ENCODE peak calls at places on chromosome 6, in five cellular contexts. One of them, this sample, is unnamed.

GRCh38 chr6:104829183-104829958 is 30.3 kb downstream of the HACE1 start:
- DNase-seq in GM23338: no peak
- DNase-seq in A549: no peak
- DNase-seq in HepG2: no peak
- DNase-seq in GM12878: no peak
- DNase-seq in this sample: no peak

GRCh38 chr6:25173951-25174474 is 105.2 kb upstream of the CARMIL1 start:
- DNase-seq in GM23338: no peak
- DNase-seq in A549: peak
- DNase-seq in HepG2: peak
- DNase-seq in GM12878: no peak
- DNase-seq in this sample: no peak

GRCh38 chr6:5379647-5380242 is 118.4 kb downstream of the FARS2 start:
- DNase-seq in GM23338: peak
- DNase-seq in A549: peak
- DNase-seq in HepG2: peak
- DNase-seq in GM12878: peak
- DNase-seq in this sample: peak

GRCh38 chr6:122799916-122800701 is 11.1 kb downstream of the SMPDL3A start:
- DNase-seq in GM23338: no peak
- DNase-seq in A549: no peak
- DNase-seq in HepG2: no peak
- DNase-seq in GM12878: no peak
- DNase-seq in this sample: no peak

GRCh38 chr6:100657678-100658330 is 193.1 kb upstream of the SIM1 start:
- DNase-seq in GM23338: no peak
- DNase-seq in A549: no peak
- DNase-seq in HepG2: no peak
- DNase-seq in GM12878: no peak
- DNase-seq in this sample: no peak

GRCh38 chr6:134948708-134949107 is 1.2 kb downstream of the ALDH8A1 start:
- DNase-seq in GM23338: no peak
- DNase-seq in A549: no peak
- DNase-seq in HepG2: no peak
- DNase-seq in GM12878: no peak
- DNase-seq in this sample: no peak

GRCh38 chr6:35181933-35182612 is 31.7 kb upstream of the SCUBE3 start:
- DNase-seq in GM23338: peak
- DNase-seq in A549: peak
- DNase-seq in HepG2: no peak
- DNase-seq in GM12878: no peak
- DNase-seq in this sample: no peak

GRCh38 chr6:7468382-7469081 is 72.9 kb upstream of the DSP start:
- DNase-seq in GM23338: no peak
- DNase-seq in A549: peak
- DNase-seq in HepG2: no peak
- DNase-seq in GM12878: no peak
- DNase-seq in this sample: peak

GRCh38 chr6:50305660-50306059 is 255.9 kb upstream of the DEFB112 start:
- DNase-seq in GM23338: no peak
- DNase-seq in A549: no peak
- DNase-seq in HepG2: peak
- DNase-seq in GM12878: no peak
- DNase-seq in this sample: no peak

GRCh38 chr6:131258010-131258652 is 122.9 kb downstream of the AKAP7 start:
- DNase-seq in GM23338: no peak
- DNase-seq in A549: no peak
- DNase-seq in HepG2: no peak
- DNase-seq in GM12878: no peak
- DNase-seq in this sample: no peak

GRCh38 chr6:131255911-131256310 is 120.6 kb downstream of the AKAP7 start:
- DNase-seq in GM23338: no peak
- DNase-seq in A549: no peak
- DNase-seq in HepG2: no peak
- DNase-seq in GM12878: no peak
- DNase-seq in this sample: no peak

GRCh38 chr6:131257104-131257503 is 121.8 kb downstream of the AKAP7 start:
- DNase-seq in GM23338: no peak
- DNase-seq in A549: no peak
- DNase-seq in HepG2: no peak
- DNase-seq in GM12878: no peak
- DNase-seq in this sample: no peak

GRCh38 chr6:131262060-131262459 is 126.8 kb downstream of the AKAP7 start:
- DNase-seq in GM23338: no peak
- DNase-seq in A549: no peak
- DNase-seq in HepG2: peak
- DNase-seq in GM12878: no peak
- DNase-seq in this sample: no peak

GRCh38 chr6:131258816-131259476 is 123.7 kb downstream of the AKAP7 start:
- DNase-seq in GM23338: no peak
- DNase-seq in A549: no peak
- DNase-seq in HepG2: no peak
- DNase-seq in GM12878: no peak
- DNase-seq in this sample: no peak
- TF ChIP-seq JUNB in GM23338: no peak
- TF ChIP-seq JUNB in A549: no peak
- TF ChIP-seq JUNB in HepG2: no peak
- TF ChIP-seq JUNB in GM12878: no peak
- TF ChIP-seq JUNB in this sample: no peak

GRCh38 chr6:147621280-147621679 is 112.8 kb downstream of the SAMD5 start:
- DNase-seq in GM23338: no peak
- DNase-seq in A549: no peak
- DNase-seq in HepG2: peak
- DNase-seq in GM12878: no peak
- DNase-seq in this sample: no peak
- TF ChIP-seq JUNB in GM23338: no peak
- TF ChIP-seq JUNB in A549: no peak
- TF ChIP-seq JUNB in HepG2: no peak
- TF ChIP-seq JUNB in GM12878: no peak
- TF ChIP-seq JUNB in this sample: no peak

GRCh38 chr6:73290435-73290834 is 27.4 kb upstream of the KHDC1 start:
- DNase-seq in GM23338: no peak
- DNase-seq in A549: no peak
- DNase-seq in HepG2: no peak
- DNase-seq in GM12878: no peak
- DNase-seq in this sample: no peak

GRCh38 chr6:73285674-73286283 is 22.8 kb upstream of the KHDC1 start:
- DNase-seq in GM23338: peak
- DNase-seq in A549: peak
- DNase-seq in HepG2: peak
- DNase-seq in GM12878: no peak
- DNase-seq in this sample: peak

GRCh38 chr6:73282876-73283275 is 19.9 kb upstream of the KHDC1 start:
- DNase-seq in GM23338: no peak
- DNase-seq in A549: no peak
- DNase-seq in HepG2: no peak
- DNase-seq in GM12878: no peak
- DNase-seq in this sample: no peak

DNA sequence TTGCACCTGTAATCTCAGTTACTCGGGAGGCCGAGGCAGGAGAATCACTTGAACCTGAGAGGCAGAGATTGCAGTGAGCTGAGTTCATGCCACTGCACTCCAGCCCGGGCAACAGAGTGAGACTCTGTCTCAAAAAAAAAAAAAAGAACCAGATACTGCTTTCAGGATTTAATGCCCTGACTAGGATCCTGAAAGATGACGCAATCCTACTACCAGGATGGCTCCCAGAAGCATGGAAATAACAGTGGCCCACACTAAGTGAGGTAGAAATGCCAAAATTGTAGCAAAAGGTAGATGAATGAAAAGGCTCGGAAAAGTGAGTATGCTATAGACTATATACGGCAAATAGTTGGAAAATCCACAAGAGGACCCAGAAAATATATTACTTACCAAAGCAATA is 23.8 kb upstream of the KHDC1 start:
- DNase-seq in GM23338: no peak
- DNase-seq in A549: no peak
- DNase-seq in HepG2: no peak
- DNase-seq in GM12878: no peak
- DNase-seq in this sample: no peak
- TF ChIP-seq JUNB in GM23338: no peak
- TF ChIP-seq JUNB in A549: no peak
- TF ChIP-seq JUNB in HepG2: no peak
- TF ChIP-seq JUNB in GM12878: no peak
- TF ChIP-seq JUNB in this sample: no peak

GRCh38 chr6:42901538-42901957 is 14.3 kb upstream of the PTCRA start:
- DNase-seq in GM23338: peak
- DNase-seq in A549: peak
- DNase-seq in HepG2: peak
- DNase-seq in GM12878: peak
- DNase-seq in this sample: peak
- TF ChIP-seq JUNB in GM23338: no peak
- TF ChIP-seq JUNB in A549: no peak
- TF ChIP-seq JUNB in HepG2: no peak
- TF ChIP-seq JUNB in GM12878: no peak
- TF ChIP-seq JUNB in this sample: no peak

GRCh38 chr6:125094563-125094962 is 59.0 kb upstream of the TPD52L1 start:
- DNase-seq in GM23338: no peak
- DNase-seq in A549: no peak
- DNase-seq in HepG2: no peak
- DNase-seq in GM12878: no peak
- DNase-seq in this sample: no peak
- TF ChIP-seq JUNB in GM23338: no peak
- TF ChIP-seq JUNB in A549: no peak
- TF ChIP-seq JUNB in HepG2: no peak
- TF ChIP-seq JUNB in GM12878: no peak
- TF ChIP-seq JUNB in this sample: no peak

DNA sequence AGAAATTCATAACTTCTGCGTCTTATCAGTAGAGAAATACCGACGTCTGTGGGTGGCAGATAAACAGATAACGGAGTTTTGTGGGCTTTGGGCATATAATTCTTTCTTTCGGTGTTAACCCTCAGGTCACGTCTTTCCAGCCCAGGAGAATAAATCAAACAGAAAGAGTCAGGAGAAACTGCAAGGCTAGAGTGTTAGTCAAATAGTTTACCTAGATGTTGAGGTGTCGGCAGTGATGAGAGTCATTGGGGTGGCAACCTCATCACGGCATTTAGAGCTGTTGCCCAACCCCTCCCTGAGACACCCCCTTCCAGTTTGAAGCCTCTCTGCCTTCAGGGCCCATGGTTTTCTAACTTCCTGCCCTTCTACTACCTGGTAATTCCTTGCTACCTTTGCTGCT is 49.5 kb downstream of the ADTRP start:
- DNase-seq in GM23338: no peak
- DNase-seq in A549: no peak
- DNase-seq in HepG2: no peak
- DNase-seq in GM12878: no peak
- DNase-seq in this sample: no peak
- TF ChIP-seq JUNB in GM23338: no peak
- TF ChIP-seq JUNB in A549: no peak
- TF ChIP-seq JUNB in HepG2: no peak
- TF ChIP-seq JUNB in GM12878: no peak
- TF ChIP-seq JUNB in this sample: no peak

DNA sequence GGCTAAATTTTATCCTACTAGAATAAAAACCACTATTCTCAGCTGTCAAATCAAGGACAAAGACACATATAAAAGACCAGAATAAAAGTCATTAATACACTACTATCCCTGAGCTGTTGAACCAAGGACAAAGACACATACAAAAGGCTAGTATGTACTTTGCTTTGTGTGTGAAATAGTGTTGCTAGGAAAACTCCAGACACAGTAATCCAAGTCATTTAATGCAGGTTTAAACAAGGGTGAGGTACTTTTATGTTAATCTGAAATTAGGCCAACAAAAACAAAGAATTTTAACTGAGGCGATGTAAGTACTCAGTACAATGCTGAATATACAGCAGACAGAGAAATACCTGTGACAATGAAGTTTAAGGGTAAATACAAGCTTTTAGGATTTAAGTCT is 18.9 kb downstream of the GCLC start:
- DNase-seq in GM23338: peak
- DNase-seq in A549: no peak
- DNase-seq in HepG2: no peak
- DNase-seq in GM12878: no peak
- DNase-seq in this sample: no peak
- TF ChIP-seq JUNB in GM23338: no peak
- TF ChIP-seq JUNB in A549: no peak
- TF ChIP-seq JUNB in HepG2: no peak
- TF ChIP-seq JUNB in GM12878: no peak
- TF ChIP-seq JUNB in this sample: no peak

GRCh38 chr6:142897659-142898058 is 47.3 kb downstream of the HIVEP2 start:
- DNase-seq in GM23338: no peak
- DNase-seq in A549: no peak
- DNase-seq in HepG2: no peak
- DNase-seq in GM12878: no peak
- DNase-seq in this sample: no peak

GRCh38 chr6:142899101-142899760 is 45.7 kb downstream of the HIVEP2 start:
- DNase-seq in GM23338: no peak
- DNase-seq in A549: no peak
- DNase-seq in HepG2: no peak
- DNase-seq in GM12878: no peak
- DNase-seq in this sample: no peak

GRCh38 chr6:142901616-142902015 is 43.4 kb downstream of the HIVEP2 start:
- DNase-seq in GM23338: no peak
- DNase-seq in A549: no peak
- DNase-seq in HepG2: no peak
- DNase-seq in GM12878: no peak
- DNase-seq in this sample: no peak

GRCh38 chr6:142902636-142903053 is 42.3 kb downstream of the HIVEP2 start:
- DNase-seq in GM23338: no peak
- DNase-seq in A549: no peak
- DNase-seq in HepG2: peak
- DNase-seq in GM12878: peak
- DNase-seq in this sample: no peak

DNA sequence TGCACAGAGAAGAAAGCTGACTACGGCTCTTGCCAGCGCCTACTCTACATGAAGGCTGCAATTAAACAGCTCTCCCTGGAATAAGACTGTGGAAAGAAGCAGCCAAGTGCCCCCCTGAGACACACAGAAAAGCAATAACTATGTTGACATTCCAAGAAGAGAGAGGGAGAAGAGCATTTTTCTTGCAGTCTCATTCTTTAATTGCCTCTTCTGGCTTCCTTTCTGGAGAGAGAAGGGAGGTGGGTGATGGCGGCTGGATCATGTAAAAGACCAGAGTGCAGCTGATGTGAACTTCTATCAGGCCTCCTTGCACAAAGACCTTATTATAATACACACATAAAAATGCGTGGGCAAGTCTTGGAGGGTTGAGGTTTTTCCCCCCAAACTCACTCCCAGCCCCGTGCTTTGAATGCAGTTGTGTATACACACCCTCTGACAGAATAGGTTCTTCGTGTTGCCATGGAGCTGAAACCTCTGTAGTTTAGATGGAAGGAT is 44.5 kb downstream of the HIVEP2 start:
- DNase-seq in GM23338: no peak
- DNase-seq in A549: no peak
- DNase-seq in HepG2: no peak
- DNase-seq in GM12878: no peak
- DNase-seq in this sample: no peak
- TF ChIP-seq JUNB in GM23338: no peak
- TF ChIP-seq JUNB in A549: no peak
- TF ChIP-seq JUNB in HepG2: no peak
- TF ChIP-seq JUNB in GM12878: no peak
- TF ChIP-seq JUNB in this sample: no peak

This sample was measured in K562.